ENCODE peak calls at places on chromosome 14, in seven cellular contexts. K is left ventricle myocardium inferior; P is A549; W is stimulated activated CD4-positive, alpha-beta T cell treated with anti-CD3 and anti-CD28 coated beads, Interleukin-2, amount 100 ng/mL, for 48 hours; C is fibroblast of lung; B is pancreas; D is activated B cell treated with CpG ODN at 0.5 μM for 24 hours. G is an unnamed sample.

GRCh38 chr14:44449694-44450093 is 57.4 kb downstream of the FSCB start:
- DNase-seq in K (no peak), P (no peak), W (no peak), C (no peak), B (no peak), D (no peak), G (no peak)

GRCh38 chr14:92539875-92540274 is 26.3 kb downstream of the RIN3 start:
- DNase-seq in K (peak; percentile 41), P (no peak), W (no peak), C (no peak), B (no peak), D (no peak), G (peak; percentile 57)

GRCh38 chr14:90278199-90279175 is 22.1 kb downstream of the PSMC1 start:
- DNase-seq in K (no peak), P (no peak), W (no peak), C (no peak), B (no peak), D (no peak), G (no peak)

GRCh38 chr14:94049625-94050023 is 23.5 kb downstream of the OTUB2 start:
- DNase-seq in K (no peak), P (no peak), W (no peak), C (no peak), B (no peak), D (no peak), G (no peak)

GRCh38 chr14:94370524-94370910 is 17.9 kb downstream of the SERPINA1 start:
- DNase-seq in K (no peak), P (no peak), W (no peak), C (no peak), B (no peak), D (no peak), G (no peak)

GRCh38 chr14:67571275-67571990 is 28.6 kb downstream of the PIGH start:
- DNase-seq in K (peak; percentile 51), P (peak; percentile 55), W (peak; percentile 69), C (peak; percentile 38), B (peak; percentile 30), D (peak; percentile 55), G (peak; percentile 36)

GRCh38 chr14:90373887-90374286 is 22.9 kb upstream of the CALM1 start:
- DNase-seq in K (no peak), P (no peak), W (no peak), C (peak; percentile 6), B (no peak), D (no peak), G (no peak)

GRCh38 chr14:55744321-55744720 is 164.3 kb downstream of the KTN1 start:
- DNase-seq in K (no peak), P (no peak), W (no peak), C (no peak), B (no peak), D (no peak), G (no peak)

GRCh38 chr14:75522224-75522764 is at the start of gene BATF:
- DNase-seq in K (no peak), P (no peak), W (peak; percentile 65), C (no peak), B (no peak), D (peak; percentile 58), G (no peak)

G was measured in dermis microvascular lymphatic vessel endothelial cell.